ENCODE peak calls at places on chromosome 3, in six cellular contexts. G, U, M, X, E and W are unnamed samples.

GRCh38 chr3:173395412-173396181 is 1.9 kb upstream of the NLGN1 start:
- DNase-seq in G (peak; percentile 51), U (peak; percentile 90), M (peak; percentile 78), X (peak; percentile 48), E (peak; percentile 78), W (peak; percentile 86)

GRCh38 chr3:98890181-98890882 is 11.2 kb downstream of the DCBLD2 start:
- DNase-seq in X (no peak), M (no peak), G (no peak), U (no peak), E (no peak), W (no peak)

GRCh38 chr3:183477801-183478456 is 49.5 kb upstream of the MCF2L2 start:
- DNase-seq in X (no peak), G (no peak), U (no peak), E (no peak), M (no peak), W (no peak)

GRCh38 chr3:105399611-105400010 is 32.9 kb downstream of the ALCAM start:
- DNase-seq in M (no peak), G (no peak), E (no peak), X (no peak), U (no peak), W (no peak)

GRCh38 chr3:81651139-81651538 is 110.3 kb downstream of the GBE1 start:
- DNase-seq in G (no peak), M (no peak), X (no peak), U (no peak), E (no peak), W (no peak)

GRCh38 chr3:7630925-7631324 is 770.0 kb downstream of the GRM7 start:
- DNase-seq in M (peak; percentile 26), G (no peak), U (no peak), E (peak; percentile 19), X (peak; percentile 2), W (no peak)

GRCh38 chr3:141491929-141492328 is 5.1 kb downstream of the RASA2 start:
- DNase-seq in U (no peak), X (no peak), G (no peak), M (no peak), E (no peak), W (no peak)

GRCh38 chr3:145704020-145704419 is 457.0 kb downstream of the PLOD2 start:
- DNase-seq in E (no peak), X (no peak), U (no peak), M (no peak), G (no peak), W (no peak)

GRCh38 chr3:72641684-72642083 is 206.6 kb downstream of the SHQ1 start:
- DNase-seq in G (no peak), E (no peak), U (no peak), X (no peak), M (no peak), W (no peak)

GRCh38 chr3:70822777-70823176 is 510.3 kb upstream of the MDFIC2 start:
- DNase-seq in X (no peak), E (no peak), G (no peak), U (no peak), M (no peak), W (no peak)

GRCh38 chr3:134392336-134392983 is 18.2 kb upstream of the AMOTL2 start:
- DNase-seq in E (no peak), U (no peak), M (no peak), X (no peak), G (peak; percentile 36), W (no peak)

GRCh38 chr3:85726241-85726640 is 767.5 kb downstream of the CADM2 start:
- DNase-seq in E (no peak), U (no peak), M (no peak), X (no peak), G (no peak), W (no peak)

GRCh38 chr3:48408823-48409281 is 21.0 kb downstream of the PLXNB1 start:
- DNase-seq in X (no peak), G (peak; percentile 1), M (peak; percentile 21), U (peak; percentile 42), E (peak; percentile 15), W (no peak)

GRCh38 chr3:42185044-42185443 is 80.9 kb downstream of the CCK start:
- DNase-seq in G (no peak), E (no peak), M (peak; percentile 67), U (no peak), X (no peak), W (no peak)

GRCh38 chr3:54951405-54951804 is 23.5 kb upstream of the LRTM1 start:
- DNase-seq in X (peak; percentile 85), U (peak; percentile 92), G (peak; percentile 7), E (peak; percentile 56), M (peak; percentile 37), W (peak; percentile 51)

GRCh38 chr3:186598794-186599141 is 14.1 kb upstream of the AHSG start:
- DNase-seq in M (no peak), X (no peak), G (no peak), U (no peak), E (no peak), W (no peak)
- TF ChIP-seq CTCF in M (no peak), X (no peak), G (no peak), U (no peak), E (no peak), W (no peak)

DNA sequence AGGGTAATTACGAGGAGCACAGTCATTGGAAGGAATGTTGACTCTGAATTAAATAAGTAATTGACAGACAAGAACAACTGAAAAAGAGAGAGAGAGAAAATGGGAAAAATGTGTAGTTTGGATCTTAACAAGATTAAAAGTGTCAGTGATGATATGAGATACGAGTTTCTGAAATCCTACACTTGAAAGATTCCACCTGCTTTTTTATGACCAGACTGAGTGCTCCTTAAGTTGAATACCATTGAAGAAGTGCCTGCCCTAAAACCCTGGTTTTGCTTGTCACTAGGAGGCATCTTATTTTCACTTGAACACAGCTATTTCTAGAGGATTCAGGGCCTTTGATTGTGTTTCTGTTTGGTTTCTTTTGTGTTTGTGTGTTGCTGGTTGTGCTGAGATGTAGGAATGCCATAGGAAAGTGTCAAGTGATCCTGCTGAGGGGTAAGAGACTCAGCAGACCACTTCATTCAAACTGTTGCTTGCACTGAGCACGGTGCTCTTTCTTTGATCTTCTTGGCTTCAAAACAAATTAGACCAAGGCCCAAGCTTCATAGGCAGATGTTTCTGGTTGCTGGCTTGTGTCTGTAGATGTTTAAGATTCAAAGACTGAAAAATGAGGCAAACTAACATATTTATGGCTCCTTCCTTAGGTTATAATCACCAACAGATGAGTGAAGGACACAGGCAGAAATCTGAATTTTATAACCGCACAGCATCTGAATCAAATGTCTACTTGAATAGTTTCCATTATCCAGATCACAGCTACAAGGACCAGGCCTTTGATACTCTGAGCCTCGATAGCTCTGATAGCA is 17.2 kb upstream of the ABHD10 start:
- DNase-seq in X (no peak), M (no peak), E (no peak), G (no peak), U (no peak), W (no peak)
- H3K27ac ChIP-seq in X (no peak overlapping the region), M (no peak overlapping the region), E (no peak overlapping the region), G (no peak overlapping the region), U (no peak overlapping the region), W (no peak overlapping the region)

GRCh38 chr3:185532881-185533280 is 19.5 kb downstream of the LIPH start:
- DNase-seq in X (no peak), M (no peak), G (no peak), E (no peak), U (no peak), W (no peak)
- H3K4me3 ChIP-seq in X (no peak overlapping the region), M (no peak overlapping the region), G (no peak overlapping the region), E (no peak overlapping the region), U (no peak overlapping the region), W (no peak overlapping the region)

DNA sequence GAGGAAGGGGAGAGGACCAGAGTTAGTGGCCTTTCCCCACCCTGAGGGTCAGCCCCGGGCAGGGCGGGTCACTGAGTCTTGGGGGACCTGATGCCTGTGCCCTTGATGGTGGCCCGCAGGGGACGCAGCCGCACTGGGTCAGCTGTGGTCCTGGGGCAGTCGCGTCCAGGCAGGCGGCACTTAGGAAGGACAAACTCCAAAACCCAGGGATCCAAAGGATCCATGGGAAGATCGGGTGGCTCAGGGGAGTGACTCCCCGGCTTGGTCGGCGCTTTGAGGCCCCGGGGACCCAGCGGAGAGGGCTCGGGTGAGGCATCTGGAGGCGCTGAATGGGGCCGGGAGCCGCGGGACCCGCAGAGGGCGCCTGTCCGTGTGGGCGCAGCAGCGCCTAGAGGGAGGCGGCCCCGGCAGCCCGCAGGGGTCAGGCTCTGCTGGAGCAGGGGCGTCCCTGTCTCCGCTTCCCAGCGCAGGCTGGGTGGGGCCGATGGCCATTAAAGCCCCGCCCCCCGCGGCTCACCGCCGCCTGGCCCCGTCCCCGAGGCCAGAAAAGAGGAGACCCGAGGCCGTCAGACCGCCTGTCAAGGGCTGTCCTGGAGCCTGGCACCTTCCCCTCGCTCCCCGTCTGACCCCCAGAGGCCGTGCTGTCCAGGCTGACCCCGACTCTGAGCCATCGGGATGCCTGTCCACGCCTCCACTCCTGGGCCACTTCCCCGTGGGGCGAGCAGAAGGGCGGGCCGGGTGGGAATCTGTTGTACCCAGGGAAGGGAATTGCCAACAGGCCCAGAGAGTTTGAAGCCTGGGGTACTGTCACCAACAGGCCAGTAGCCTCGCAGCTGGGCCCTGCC is 17.4 kb downstream of the CIDEC start:
- DNase-seq in M (peak; percentile 66), G (no peak), E (peak; percentile 54), U (peak; percentile 84), X (no peak), W (peak; percentile 47)
- TF ChIP-seq CTCF in M (peak; percentile 24), G (no peak), E (peak; percentile 44), U (peak; percentile 44), X (peak; percentile 53), W (no peak)

DNA sequence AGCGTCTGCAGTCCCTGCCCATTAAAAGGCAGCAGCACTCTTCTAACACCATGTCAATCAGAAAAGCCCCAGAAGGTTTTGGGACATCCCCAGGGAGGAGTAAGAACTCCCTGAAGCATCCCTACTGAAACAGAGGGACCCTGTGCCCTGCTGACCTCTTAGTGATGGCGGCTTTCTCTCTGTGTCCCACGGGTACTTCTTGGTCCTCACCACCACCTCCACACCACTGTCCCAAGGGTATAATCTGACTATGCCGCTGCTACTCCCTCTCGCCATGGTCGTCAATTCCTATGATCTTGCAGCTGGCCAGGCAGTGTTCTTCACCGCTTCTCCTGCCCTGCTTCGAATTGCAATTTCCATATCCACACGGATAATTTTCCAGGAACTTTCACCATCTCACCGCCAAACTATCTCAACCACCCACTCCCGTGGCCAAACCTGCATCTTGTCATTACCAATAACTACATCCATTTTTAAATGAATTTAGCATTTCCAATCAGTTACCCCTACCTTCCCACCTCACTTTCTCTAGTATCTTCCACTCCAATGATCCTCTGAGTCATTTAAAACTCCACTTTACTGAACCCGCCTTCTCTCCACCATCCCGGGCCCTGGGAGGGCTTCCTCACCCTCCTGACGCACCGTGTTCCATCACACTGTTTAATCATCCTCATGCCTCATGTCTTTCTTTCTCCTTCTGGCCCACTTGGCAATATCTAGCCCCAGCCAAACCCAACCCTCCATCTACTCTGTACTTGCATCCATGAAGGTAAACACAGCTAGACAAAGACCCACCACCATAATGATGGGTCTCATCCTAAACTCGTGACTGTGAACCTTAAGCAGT is 23.7 kb downstream of the PRR23E start:
- DNase-seq in G (no peak), U (no peak), E (no peak), X (no peak), M (no peak), W (no peak)
- H3K27ac ChIP-seq in G (no peak overlapping the region), U (no peak overlapping the region), E (no peak overlapping the region), X (no peak overlapping the region), M (no peak overlapping the region), W (no peak overlapping the region)

GRCh38 chr3:65761890-65762605 is 276.7 kb downstream of the MAGI1 start:
- DNase-seq in X (no peak), M (no peak), E (no peak), G (no peak), U (no peak), W (no peak)
- H3K4me3 ChIP-seq in X (no peak overlapping the region), M (no peak overlapping the region), E (no peak overlapping the region), G (no peak overlapping the region), U (no peak overlapping the region), W (no peak overlapping the region)